ENCODE peak calls at places on chromosomes 13 and 19, in ten cellular contexts. B is left ventricle myocardium inferior; G is hippocampal formation; K is skeletal muscle cell; U is ureter; N is NCI-H1048; J is stimulated activated CD4-positive, alpha-beta T cell treated with anti-CD3 and anti-CD28 coated beads, Interleukin-1b, Interleukin-23, amount 100 ng/mL, for 1 hour; E is C1 segment of cervical spinal cord; M is breast epithelium; T is fibroblast of lung. I is an unnamed sample.

GRCh38 chr13:91326156-91326555 is 21.3 kb upstream of the MIR17HG start:
- DNase-seq in B (no peak), T (no peak), J (no peak), G (no peak), E (no peak), N (no peak), K (no peak), U (no peak), M (no peak), I (no peak)

GRCh38 chr13:112366907-112367646 is 9.1 kb upstream of the SPACA7 start:
- DNase-seq in N (no peak), T (no peak), E (no peak), G (no peak), B (no peak), J (no peak), K (no peak), M (no peak), U (no peak), I (no peak)

GRCh38 chr13:23547000-23547590 is 23.1 kb upstream of the TNFRSF19 start:
- DNase-seq in B (peak; percentile 62), J (no peak), E (peak; percentile 6), M (no peak), N (no peak), T (peak; percentile 45), G (no peak), K (no peak), U (peak; percentile 44), I (no peak)

GRCh38 chr13:101919541-101920306 is 467.2 kb downstream of the ITGBL1 start:
- DNase-seq in N (no peak), B (peak; percentile 27), K (no peak), G (no peak), E (no peak), T (peak; percentile 44), M (no peak), J (no peak), U (peak; percentile 44), I (no peak)

GRCh38 chr13:60756306-60756705 is 359.3 kb downstream of the TDRD3 start:
- DNase-seq in N (no peak), U (no peak), G (no peak), J (no peak), K (no peak), T (no peak), M (no peak), E (no peak), B (no peak), I (no peak)

GRCh38 chr13:97853550-97853949 is 99.9 kb upstream of the IPO5 start:
- DNase-seq in N (no peak), B (no peak), G (no peak), U (no peak), J (no peak), T (peak; percentile 8), E (no peak), M (no peak), K (no peak), I (no peak)

GRCh38 chr19:17097593-17098126 is 22.1 kb downstream of the MYO9B start:
- DNase-seq in J (no peak), K (no peak), B (no peak), U (no peak), G (no peak), M (no peak), N (no peak), T (peak; percentile 78), E (no peak), I (no peak)

GRCh38 chr13:42495751-42496150 is 78.2 kb upstream of the TNFSF11 start:
- DNase-seq in M (no peak), K (no peak), G (no peak), U (no peak), T (no peak), E (no peak), N (no peak), J (no peak), B (no peak), I (no peak)

GRCh38 chr13:97125051-97125809 is 96.9 kb upstream of the MBNL2 start:
- DNase-seq in T (peak; percentile 87), G (no peak), B (no peak), K (peak; percentile 95), M (no peak), U (no peak), N (no peak), E (no peak), J (no peak), I (no peak)

GRCh38 chr19:12984143-12984627 is 11.1 kb upstream of the NFIX start:
- DNase-seq in U (no peak), E (no peak), J (no peak), N (no peak), K (no peak), T (no peak), B (no peak), M (no peak), G (no peak), I (no peak)

GRCh38 chr19:681029-681626 is 4.9 kb downstream of the FSTL3 start:
- DNase-seq in E (no peak), K (no peak), B (peak; percentile 55), J (no peak), M (peak; percentile 53), N (peak; percentile 68), T (no peak), G (no peak), U (no peak), I (no peak)

GRCh38 chr13:39894586-39894985 is 239.1 kb downstream of the COG6 start:
- DNase-seq in T (no peak), N (no peak), B (no peak), U (no peak), G (no peak), J (no peak), M (no peak), E (no peak), K (no peak), I (no peak)

GRCh38 chr13:111508902-111509509 is 188.6 kb downstream of the TEX29 start:
- DNase-seq in T (no peak), N (no peak), E (no peak), G (no peak), B (no peak), K (no peak), M (no peak), J (no peak), U (peak; percentile 18), I (no peak)

GRCh38 chr13:94419304-94419943 is 60.1 kb downstream of the DCT start:
- DNase-seq in U (no peak), E (no peak), J (no peak), B (no peak), M (no peak), G (no peak), T (peak; percentile 83), N (no peak), K (peak; percentile 63), I (no peak)

GRCh38 chr13:60509601-60510386 is 112.8 kb downstream of the TDRD3 start:
- DNase-seq in N (no peak), J (no peak), E (no peak), T (no peak), G (no peak), B (no peak), M (no peak), U (no peak), K (no peak), I (no peak)

GRCh38 chr13:91739751-91740150 is 341.3 kb downstream of the GPC5 start:
- DNase-seq in G (no peak), J (no peak), K (no peak), E (no peak), N (no peak), T (no peak), U (no peak), M (no peak), B (no peak), I (no peak)

GRCh38 chr13:78609464-78610205 is 6.3 kb upstream of the POU4F1 start:
- DNase-seq in M (no peak), N (no peak), E (no peak), U (no peak), G (no peak), T (peak; percentile 6), B (no peak), J (no peak), K (no peak), I (no peak)

GRCh38 chr13:77429320-77430142 is 102.6 kb upstream of the MYCBP2 start:
- DNase-seq in K (no peak), B (no peak), E (no peak), N (no peak), J (peak; percentile 5), M (no peak), T (no peak), G (no peak), U (no peak), I (no peak)

GRCh38 chr19:33392341-33393285 is 19.1 kb downstream of the CEBPG start:
- DNase-seq in B (peak; percentile 25), K (no peak), J (no peak), U (no peak), E (no peak), M (peak; percentile 49), T (no peak), N (no peak), G (no peak), I (no peak)

GRCh38 chr19:11722414-11722813 is 16.3 kb downstream of the ZNF823 start:
- DNase-seq in G (no peak), U (no peak), K (no peak), E (no peak), N (no peak), M (no peak), B (no peak), J (no peak), T (no peak), I (no peak)

GRCh38 chr19:1455336-1456120 is 5.6 kb downstream of the APC2 start:
- DNase-seq in B (no peak), G (no peak), N (peak; percentile 93), U (no peak), K (no peak), M (no peak), J (no peak), E (no peak), T (peak; percentile 55), I (no peak)

GRCh38 chr19:46980756-46981155 is 38.9 kb upstream of the NPAS1 start:
- DNase-seq in E (no peak), K (no peak), T (no peak), M (no peak), B (no peak), G (no peak), N (no peak), J (no peak), U (no peak), I (no peak)

GRCh38 chr13:47168086-47168485 is 271.2 kb upstream of the HTR2A start:
- DNase-seq in J (no peak), B (no peak), E (no peak), N (no peak), G (no peak), K (peak; percentile 45), U (no peak), M (no peak), T (peak; percentile 88), I (no peak)

GRCh38 chr19:31110331-31110730 is 238.9 kb downstream of the TSHZ3 start:
- DNase-seq in U (no peak), N (no peak), K (no peak), B (no peak), T (peak; percentile 63), J (no peak), E (no peak), G (no peak), M (no peak), I (no peak)

GRCh38 chr13:59391696-59392095 is 772.0 kb downstream of the DIAPH3 start:
- DNase-seq in M (no peak), K (peak; percentile 14), U (peak; percentile 58), T (peak; percentile 84), J (no peak), B (no peak), N (no peak), E (no peak), G (peak; percentile 12), I (no peak)

GRCh38 chr13:40341086-40341471 is 325.4 kb downstream of the FOXO1 start:
- DNase-seq in N (no peak), G (no peak), B (no peak), T (no peak), E (no peak), J (no peak), K (no peak), U (no peak), M (no peak), I (no peak)

GRCh38 chr19:38569368-38569983 is 48.3 kb downstream of the MAP4K1 start:
- DNase-seq in U (no peak), B (no peak), M (no peak), E (no peak), K (no peak), J (no peak), T (no peak), G (no peak), N (no peak), I (no peak)

GRCh38 chr13:62171697-62172096 is 756.0 kb upstream of the PCDH20 start:
- DNase-seq in G (no peak), B (no peak), J (no peak), M (no peak), N (no peak), E (no peak), K (no peak), U (no peak), T (no peak), I (no peak)

I was measured in esophagus squamous epithelium.